ENCODE peak calls at places on chromosome 17, in six cellular contexts. R, X, N, C, J and I are unnamed samples.

GRCh38 chr17:8438441-8438840 is 2.8 kb downstream of the NDEL1 start:
- DNase-seq in R (no peak), X (no peak), N (no peak), C (no peak), J (no peak), I (no peak)

GRCh38 chr17:40122944-40123810 is 1.4 kb downstream of the MSL1 start:
- DNase-seq in R (peak; percentile 90), X (no peak), N (no peak), C (peak; percentile 57), J (peak; percentile 85), I (no peak)

GRCh38 chr17:71635187-71635586 is 485.6 kb upstream of the SOX9 start:
- DNase-seq in R (no peak), X (no peak), N (no peak), C (peak; percentile 62), J (no peak), I (no peak)

GRCh38 chr17:81512984-81513668 is 527 bp upstream of the ACTG1 start:
- DNase-seq in R (peak; percentile 94), X (peak; percentile 92), N (no peak), C (peak; percentile 80), J (no peak), I (no peak)

GRCh38 chr17:31131299-31131698 is 36.5 kb downstream of the NF1 start:
- DNase-seq in R (no peak), X (no peak), N (no peak), C (no peak), J (no peak), I (no peak)

GRCh38 chr17:79862259-79862658 is 23.0 kb upstream of the CBX4 start:
- DNase-seq in R (peak; percentile 52), X (no peak), N (no peak), C (no peak), J (no peak), I (no peak)

GRCh38 chr17:82434216-82434565 is 15.8 kb upstream of the OGFOD3 start:
- DNase-seq in R (peak; percentile 88), X (no peak), N (no peak), C (peak; percentile 52), J (no peak), I (no peak)

GRCh38 chr17:45677770-45678169 is 106.3 kb upstream of the CRHR1 start:
- DNase-seq in R (no peak), X (no peak), N (no peak), C (no peak), J (no peak), I (no peak)

GRCh38 chr17:8681175-8681949 is 50.8 kb upstream of the MYH10 start:
- DNase-seq in R (no peak), X (peak; percentile 75), N (no peak), C (no peak), J (no peak), I (no peak)

GRCh38 chr17:76538281-76538931 is 897 bp upstream of the CYGB start:
- DNase-seq in R (peak; percentile 70), X (no peak), N (no peak), C (no peak), J (no peak), I (no peak)

GRCh38 chr17:8829036-8829941 is 30.1 kb upstream of the MFSD6L start:
- DNase-seq in R (no peak), X (no peak), N (no peak), C (no peak), J (peak; percentile 36), I (no peak)

GRCh38 chr17:80593171-80593570 is 48.5 kb downstream of the RPTOR start:
- DNase-seq in R (no peak), X (no peak), N (no peak), C (no peak), J (no peak), I (no peak)

GRCh38 chr17:17495448-17496188 is 577 bp downstream of the RASD1 start:
- DNase-seq in R (peak; percentile 84), X (peak; percentile 80), N (no peak), C (peak; percentile 33), J (peak; percentile 67), I (no peak)

GRCh38 chr17:35460354-35460851 is 11.8 kb upstream of the SLFN13 start:
- DNase-seq in R (peak; percentile 95), X (no peak), N (no peak), C (peak; percentile 87), J (peak; percentile 77), I (peak; percentile 15)

GRCh38 chr17:10096556-10096955 is 101.8 kb downstream of the GAS7 start:
- DNase-seq in R (no peak), X (peak; percentile 53), N (no peak), C (no peak), J (no peak), I (no peak)

GRCh38 chr17:882827-883585 is 96.6 kb downstream of the NXN start:
- DNase-seq in R (no peak), X (peak; percentile 93), N (no peak), C (peak; percentile 34), J (no peak), I (no peak)

GRCh38 chr17:79082311-79083190 is 7.9 kb downstream of the ENGASE start:
- DNase-seq in R (peak; percentile 85), X (no peak), N (no peak), C (peak; percentile 55), J (peak; percentile 91), I (peak; percentile 22)

GRCh38 chr17:48592592-48592991 is 987 bp downstream of the HOXB5 start:
- DNase-seq in R (no peak), X (no peak), N (no peak), C (no peak), J (no peak), I (no peak)

GRCh38 chr17:6413073-6413472 is 21.8 kb downstream of the AIPL1 start:
- DNase-seq in R (no peak), X (no peak), N (no peak), C (no peak), J (no peak), I (peak; percentile 36)

DNA sequence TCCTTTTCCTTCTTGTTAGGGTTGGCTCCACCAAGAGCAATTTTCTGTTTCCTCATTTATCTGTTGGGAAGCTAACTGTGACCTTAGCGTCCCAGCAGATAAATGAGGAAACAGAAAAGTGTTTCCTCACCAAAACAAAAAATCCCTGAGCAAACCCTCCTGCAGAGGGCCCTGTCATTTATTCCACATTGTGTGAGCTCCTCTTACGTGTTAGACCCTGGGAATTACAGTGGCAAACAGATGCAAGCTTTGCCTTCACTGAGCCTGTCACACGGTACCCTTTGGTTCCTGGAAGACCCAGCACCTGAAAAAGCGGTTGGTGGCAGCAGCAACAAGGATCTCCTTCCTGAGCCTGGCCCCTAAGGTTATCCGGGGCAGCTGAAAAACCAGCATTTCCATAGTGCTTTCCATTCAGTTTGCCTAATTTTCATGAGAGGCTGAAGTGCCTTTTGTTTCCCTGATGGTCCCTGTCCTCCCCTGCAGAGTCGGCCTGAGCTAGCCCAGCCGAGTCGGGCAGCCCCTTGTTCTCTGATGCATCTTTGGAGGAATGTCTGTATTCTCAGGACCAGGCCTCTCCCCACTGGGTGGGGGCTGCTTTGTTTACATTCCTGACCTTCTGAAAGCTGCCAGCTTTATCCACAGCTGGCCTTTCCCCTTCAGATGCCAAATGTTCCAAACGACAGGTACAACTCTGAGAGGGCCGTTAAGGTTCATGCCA is 34.7 kb downstream of the YPEL2 start:
- DNase-seq in R (no peak), X (no peak), N (no peak), C (no peak), J (peak; percentile 75), I (no peak)
- H3K4me3 ChIP-seq in R (no peak overlapping the region), X (no peak overlapping the region), N (no peak overlapping the region), C (no peak overlapping the region), J (peak overlapping the region; percentile 31), I (no peak overlapping the region)

GRCh38 chr17:27747462-27748359 is 52.6 kb downstream of the NOS2 start:
- DNase-seq in R (no peak), X (no peak), N (peak; percentile 74), C (no peak), J (peak; percentile 81), I (peak; percentile 23)
- TF ChIP-seq CTCF in R (no peak), X (no peak), N (no peak), C (no peak), J (peak; percentile 72), I (no peak)

GRCh38 chr17:32490101-32490482 is 3.3 kb downstream of the CDK5R1 start:
- DNase-seq in R (peak; percentile 80), X (no peak), N (no peak), C (no peak), J (no peak), I (no peak)
- TF ChIP-seq POLR2AphosphoS5 in R (no peak), X (no peak), N (no peak), C (no peak), J (peak; percentile 48), I (no peak)

DNA sequence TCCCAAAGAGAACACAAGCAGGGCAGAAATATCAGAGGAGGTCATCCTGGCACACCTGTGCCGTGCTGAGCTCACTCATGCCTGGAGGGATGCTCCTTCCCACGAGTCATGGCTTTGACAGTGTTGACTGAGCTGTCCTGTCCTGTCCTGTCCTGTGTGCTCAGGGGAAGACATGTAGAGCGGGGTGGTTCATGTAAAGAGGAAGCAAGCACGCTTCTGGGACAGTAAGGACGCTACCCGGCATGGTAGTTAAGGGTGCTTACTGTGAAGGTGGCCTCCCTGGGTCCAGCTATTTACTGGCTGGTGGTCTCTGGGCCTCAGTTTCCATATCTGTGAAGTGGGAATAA is 394 bp downstream of the LGALS9 start:
- DNase-seq in R (no peak), X (no peak), N (no peak), C (no peak), J (no peak), I (no peak)
- H3K4me3 ChIP-seq in R (peak overlapping the region; percentile 44), X (peak overlapping the region; percentile 31), N (peak overlapping the region; percentile 30), C (peak overlapping the region; percentile 2), J (no peak overlapping the region), I (no peak overlapping the region)

DNA sequence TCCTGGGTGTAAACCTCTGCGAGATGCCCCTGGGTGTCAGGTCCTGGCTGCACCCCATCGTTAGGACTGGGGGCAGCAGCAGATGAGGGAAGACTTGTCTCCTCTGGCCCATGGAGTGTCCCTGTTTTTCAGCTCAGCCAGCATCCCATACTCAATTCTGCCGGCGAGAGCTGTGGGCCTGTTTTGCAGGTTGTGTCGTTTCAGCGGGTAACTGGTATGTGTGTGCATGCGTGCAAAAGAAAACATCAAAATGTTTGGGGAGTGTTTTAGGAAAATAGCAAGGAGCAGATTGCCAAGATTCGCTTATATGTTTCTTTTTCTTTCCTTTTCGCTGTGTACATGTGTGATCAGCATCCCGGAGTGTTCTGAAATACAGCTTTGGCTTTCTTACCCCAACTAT is 34.6 kb downstream of the MSI2 start:
- DNase-seq in R (no peak), X (no peak), N (no peak), C (no peak), J (no peak), I (no peak)
- TF ChIP-seq CTCF in R (no peak), X (no peak), N (no peak), C (no peak), J (no peak), I (no peak)